ENCODE peak calls at places on chromosomes 4 and X, in six cellular contexts. One of them, this sample, is unnamed.

GRCh38 chr4:177446571-177446970 is 4.3 kb upstream of the AGA start:
- DNase-seq in progenitor cell of endocrine pancreas: no peak
- DNase-seq in nephron progenitor cell: no peak
- DNase-seq in psoas muscle: no peak
- DNase-seq in stimulated activated CD4-positive, alpha-beta T cell treated with anti-CD3 and anti-CD28 coated beads, Interleukin-4, amount 100 ng/mL, for 48 hours: no peak
- DNase-seq in left ventricle myocardium superior: no peak
- DNase-seq in this sample: no peak

GRCh38 chrX:106999002-106999975 is 723 bp downstream of the MORC4 start:
- DNase-seq in progenitor cell of endocrine pancreas: no peak
- DNase-seq in psoas muscle: peak
- DNase-seq in left ventricle myocardium superior: peak
- DNase-seq in nephron progenitor cell: peak
- DNase-seq in stimulated activated CD4-positive, alpha-beta T cell treated with anti-CD3 and anti-CD28 coated beads, Interleukin-4, amount 100 ng/mL, for 48 hours: peak
- DNase-seq in this sample: peak

GRCh38 chr4:33088713-33089112 is 2368.5 kb downstream of the PCDH7 start:
- DNase-seq in nephron progenitor cell: no peak
- DNase-seq in stimulated activated CD4-positive, alpha-beta T cell treated with anti-CD3 and anti-CD28 coated beads, Interleukin-4, amount 100 ng/mL, for 48 hours: no peak
- DNase-seq in psoas muscle: no peak
- DNase-seq in progenitor cell of endocrine pancreas: no peak
- DNase-seq in left ventricle myocardium superior: no peak
- DNase-seq in this sample: no peak

GRCh38 chr4:1843852-1844251 is 12.1 kb downstream of the LETM1 start:
- DNase-seq in nephron progenitor cell: no peak
- DNase-seq in stimulated activated CD4-positive, alpha-beta T cell treated with anti-CD3 and anti-CD28 coated beads, Interleukin-4, amount 100 ng/mL, for 48 hours: no peak
- DNase-seq in progenitor cell of endocrine pancreas: no peak
- DNase-seq in left ventricle myocardium superior: peak
- DNase-seq in psoas muscle: no peak
- DNase-seq in this sample: no peak

GRCh38 chrX:107014927-107015326 is 14.9 kb upstream of the MORC4 start:
- DNase-seq in progenitor cell of endocrine pancreas: no peak
- DNase-seq in stimulated activated CD4-positive, alpha-beta T cell treated with anti-CD3 and anti-CD28 coated beads, Interleukin-4, amount 100 ng/mL, for 48 hours: no peak
- DNase-seq in psoas muscle: no peak
- DNase-seq in left ventricle myocardium superior: no peak
- DNase-seq in nephron progenitor cell: no peak
- DNase-seq in this sample: no peak

GRCh38 chr4:139453041-139453370 is 915 bp upstream of the RAB33B start:
- DNase-seq in psoas muscle: no peak
- DNase-seq in nephron progenitor cell: no peak
- DNase-seq in stimulated activated CD4-positive, alpha-beta T cell treated with anti-CD3 and anti-CD28 coated beads, Interleukin-4, amount 100 ng/mL, for 48 hours: peak
- DNase-seq in progenitor cell of endocrine pancreas: no peak
- DNase-seq in left ventricle myocardium superior: no peak
- DNase-seq in this sample: peak

GRCh38 chr4:81684357-81684756 is 212.7 kb upstream of the RASGEF1B start:
- DNase-seq in psoas muscle: no peak
- DNase-seq in left ventricle myocardium superior: no peak
- DNase-seq in nephron progenitor cell: no peak
- DNase-seq in progenitor cell of endocrine pancreas: no peak
- DNase-seq in stimulated activated CD4-positive, alpha-beta T cell treated with anti-CD3 and anti-CD28 coated beads, Interleukin-4, amount 100 ng/mL, for 48 hours: no peak
- DNase-seq in this sample: peak

GRCh38 chrX:119655125-119655524 is 37.8 kb downstream of the SEPTIN6 start:
- DNase-seq in psoas muscle: no peak
- DNase-seq in stimulated activated CD4-positive, alpha-beta T cell treated with anti-CD3 and anti-CD28 coated beads, Interleukin-4, amount 100 ng/mL, for 48 hours: peak
- DNase-seq in progenitor cell of endocrine pancreas: no peak
- DNase-seq in nephron progenitor cell: no peak
- DNase-seq in left ventricle myocardium superior: peak
- DNase-seq in this sample: no peak

GRCh38 chr4:151486166-151486565 is 77.2 kb downstream of the FHIP1A start:
- DNase-seq in nephron progenitor cell: no peak
- DNase-seq in stimulated activated CD4-positive, alpha-beta T cell treated with anti-CD3 and anti-CD28 coated beads, Interleukin-4, amount 100 ng/mL, for 48 hours: no peak
- DNase-seq in left ventricle myocardium superior: no peak
- DNase-seq in psoas muscle: no peak
- DNase-seq in progenitor cell of endocrine pancreas: no peak
- DNase-seq in this sample: no peak

GRCh38 chr4:22677780-22678179 is 15.0 kb upstream of the GBA3 start:
- DNase-seq in left ventricle myocardium superior: no peak
- DNase-seq in stimulated activated CD4-positive, alpha-beta T cell treated with anti-CD3 and anti-CD28 coated beads, Interleukin-4, amount 100 ng/mL, for 48 hours: no peak
- DNase-seq in progenitor cell of endocrine pancreas: no peak
- DNase-seq in nephron progenitor cell: no peak
- DNase-seq in psoas muscle: no peak
- DNase-seq in this sample: no peak

GRCh38 chr4:147409350-147409749 is 71.5 kb upstream of the EDNRA start:
- DNase-seq in stimulated activated CD4-positive, alpha-beta T cell treated with anti-CD3 and anti-CD28 coated beads, Interleukin-4, amount 100 ng/mL, for 48 hours: no peak
- DNase-seq in progenitor cell of endocrine pancreas: no peak
- DNase-seq in nephron progenitor cell: no peak
- DNase-seq in psoas muscle: no peak
- DNase-seq in left ventricle myocardium superior: no peak
- DNase-seq in this sample: no peak

GRCh38 chrX:43279341-43279808 is 376.7 kb upstream of the MAOA start:
- DNase-seq in psoas muscle: no peak
- DNase-seq in stimulated activated CD4-positive, alpha-beta T cell treated with anti-CD3 and anti-CD28 coated beads, Interleukin-4, amount 100 ng/mL, for 48 hours: no peak
- DNase-seq in left ventricle myocardium superior: no peak
- DNase-seq in progenitor cell of endocrine pancreas: no peak
- DNase-seq in nephron progenitor cell: no peak
- DNase-seq in this sample: no peak

GRCh38 chrX:17031827-17032226 is 85.4 kb downstream of the REPS2 start:
- DNase-seq in psoas muscle: no peak
- DNase-seq in progenitor cell of endocrine pancreas: no peak
- DNase-seq in nephron progenitor cell: no peak
- DNase-seq in stimulated activated CD4-positive, alpha-beta T cell treated with anti-CD3 and anti-CD28 coated beads, Interleukin-4, amount 100 ng/mL, for 48 hours: no peak
- DNase-seq in left ventricle myocardium superior: no peak
- DNase-seq in this sample: no peak

GRCh38 chr4:35520059-35520458 is 724.3 kb downstream of the ARAP2 start:
- DNase-seq in psoas muscle: no peak
- DNase-seq in stimulated activated CD4-positive, alpha-beta T cell treated with anti-CD3 and anti-CD28 coated beads, Interleukin-4, amount 100 ng/mL, for 48 hours: no peak
- DNase-seq in progenitor cell of endocrine pancreas: no peak
- DNase-seq in left ventricle myocardium superior: no peak
- DNase-seq in nephron progenitor cell: no peak
- DNase-seq in this sample: no peak

GRCh38 chr4:158285429-158286216 is 75.3 kb downstream of the TMEM144 start:
- DNase-seq in psoas muscle: no peak
- DNase-seq in left ventricle myocardium superior: no peak
- DNase-seq in progenitor cell of endocrine pancreas: no peak
- DNase-seq in stimulated activated CD4-positive, alpha-beta T cell treated with anti-CD3 and anti-CD28 coated beads, Interleukin-4, amount 100 ng/mL, for 48 hours: no peak
- DNase-seq in nephron progenitor cell: no peak
- DNase-seq in this sample: no peak

GRCh38 chr4:110275871-110276270 is 77.5 kb upstream of the ELOVL6 start:
- DNase-seq in progenitor cell of endocrine pancreas: no peak
- DNase-seq in nephron progenitor cell: no peak
- DNase-seq in stimulated activated CD4-positive, alpha-beta T cell treated with anti-CD3 and anti-CD28 coated beads, Interleukin-4, amount 100 ng/mL, for 48 hours: no peak
- DNase-seq in left ventricle myocardium superior: no peak
- DNase-seq in psoas muscle: no peak
- DNase-seq in this sample: no peak

GRCh38 chrX:24301060-24301459 is 12.8 kb downstream of the SUPT20HL2 start:
- DNase-seq in progenitor cell of endocrine pancreas: no peak
- DNase-seq in left ventricle myocardium superior: no peak
- DNase-seq in psoas muscle: no peak
- DNase-seq in nephron progenitor cell: no peak
- DNase-seq in stimulated activated CD4-positive, alpha-beta T cell treated with anti-CD3 and anti-CD28 coated beads, Interleukin-4, amount 100 ng/mL, for 48 hours: no peak
- DNase-seq in this sample: no peak

GRCh38 chr4:77819409-77819835 is 254 bp upstream of the CNOT6L start:
- DNase-seq in progenitor cell of endocrine pancreas: peak
- DNase-seq in psoas muscle: no peak
- DNase-seq in left ventricle myocardium superior: no peak
- DNase-seq in nephron progenitor cell: peak
- DNase-seq in stimulated activated CD4-positive, alpha-beta T cell treated with anti-CD3 and anti-CD28 coated beads, Interleukin-4, amount 100 ng/mL, for 48 hours: peak
- DNase-seq in this sample: no peak

GRCh38 chr4:57233391-57233790 is 123.2 kb upstream of the IGFBP7 start:
- DNase-seq in psoas muscle: no peak
- DNase-seq in nephron progenitor cell: no peak
- DNase-seq in progenitor cell of endocrine pancreas: no peak
- DNase-seq in stimulated activated CD4-positive, alpha-beta T cell treated with anti-CD3 and anti-CD28 coated beads, Interleukin-4, amount 100 ng/mL, for 48 hours: no peak
- DNase-seq in left ventricle myocardium superior: no peak
- DNase-seq in this sample: peak

GRCh38 chr4:169398294-169398693 is 127.5 kb upstream of the SH3RF1 start:
- DNase-seq in nephron progenitor cell: no peak
- DNase-seq in left ventricle myocardium superior: no peak
- DNase-seq in stimulated activated CD4-positive, alpha-beta T cell treated with anti-CD3 and anti-CD28 coated beads, Interleukin-4, amount 100 ng/mL, for 48 hours: no peak
- DNase-seq in progenitor cell of endocrine pancreas: no peak
- DNase-seq in psoas muscle: no peak
- DNase-seq in this sample: no peak